ENCODE peak calls at places on chromosome 16, in four cellular contexts. Y is C1 segment of cervical spinal cord, D is NCI-H1436, C is tibial nerve. W is an unnamed sample.

GRCh38 chr16:3101018-3101840 is 2.1 kb upstream of the ZSCAN10 start:
- DNase-seq in Y (no peak), D (no peak), C (no peak), W (no peak)

GRCh38 chr16:23544436-23544835 is 12.7 kb downstream of the EARS2 start:
- DNase-seq in Y (no peak), D (no peak), C (no peak), W (no peak)

GRCh38 chr16:85286970-85287814 is 174.9 kb upstream of the CIBAR2 start:
- DNase-seq in Y (peak; percentile 24), D (no peak), C (peak; percentile 37), W (no peak)

GRCh38 chr16:50989047-50989446 is 162.0 kb downstream of the SALL1 start:
- DNase-seq in Y (no peak), D (no peak), C (no peak), W (no peak)

GRCh38 chr16:35140293-35140986 is 1681.0 kb downstream of the TP53TG3F start:
- DNase-seq in Y (no peak), D (no peak), C (no peak), W (no peak)

GRCh38 chr16:13036600-13036999 is 135.2 kb downstream of the SHISA9 start:
- DNase-seq in Y (no peak), D (no peak), C (no peak), W (no peak)

GRCh38 chr16:47567321-47567720 is 106.2 kb downstream of the PHKB start:
- DNase-seq in Y (no peak), D (no peak), C (no peak), W (no peak)

GRCh38 chr16:24135624-24136296 is 120.4 kb upstream of the CACNG3 start:
- DNase-seq in Y (no peak), D (no peak), C (no peak), W (no peak)

GRCh38 chr16:14337303-14338191 is 266.4 kb downstream of the MRTFB start:
- DNase-seq in Y (no peak), D (no peak), C (no peak), W (no peak)

GRCh38 chr16:11152205-11152604 is 103.8 kb downstream of the SOCS1 start:
- DNase-seq in Y (peak; percentile 19), D (no peak), C (no peak), W (no peak)

W was measured in DMS79 treated with DMSO at 0.1 percent for 48 hours.